ENCODE peak calls at places on chromosomes 7 and 10, in ten cellular contexts. One of them, this sample, is unnamed.
A peak's percentile ranks its signal among the peaks of the same experiment; 100 is the strongest.

GRCh38 chr7:142153400-142153799 is 41.9 kb downstream of the MGAM2 start:
- DNase-seq in left ventricle myocardium inferior: no peak
- DNase-seq in activated T-cell treated with anti-CD3 and anti-CD28 coated beads, Interleukin-2, amount 50 U/mL, for 1 hour: no peak
- DNase-seq in stimulated activated CD4-positive, alpha-beta T cell treated with anti-CD3 and anti-CD28 coated beads, Interleukin-4, amount 100 ng/mL, for 24 hours: no peak
- DNase-seq in AG10803: no peak
- DNase-seq in GM23248: peak; percentile 38
- DNase-seq in MV-4-11: peak; percentile 56
- DNase-seq in fibroblast of pulmonary artery: no peak
- DNase-seq in mesendoderm: no peak
- DNase-seq in natural killer cell treated with Interleukin-12 subunit alpha and Interleukin-12 subunit beta and Interleukin-15 and Interleukin-18, amount 100 ng/mL, for 72 hours: no peak
- DNase-seq in this sample: peak; percentile 72

GRCh38 chr10:53930648-53931047 is 870.4 kb downstream of the PCDH15 start:
- DNase-seq in natural killer cell treated with Interleukin-12 subunit alpha and Interleukin-12 subunit beta and Interleukin-15 and Interleukin-18, amount 100 ng/mL, for 72 hours: no peak
- DNase-seq in MV-4-11: no peak
- DNase-seq in left ventricle myocardium inferior: no peak
- DNase-seq in GM23248: no peak
- DNase-seq in AG10803: no peak
- DNase-seq in stimulated activated CD4-positive, alpha-beta T cell treated with anti-CD3 and anti-CD28 coated beads, Interleukin-4, amount 100 ng/mL, for 24 hours: no peak
- DNase-seq in activated T-cell treated with anti-CD3 and anti-CD28 coated beads, Interleukin-2, amount 50 U/mL, for 1 hour: no peak
- DNase-seq in mesendoderm: no peak
- DNase-seq in fibroblast of pulmonary artery: no peak
- DNase-seq in this sample: no peak

GRCh38 chr7:73885975-73886798 is 25.2 kb downstream of the TMEM270 start:
- DNase-seq in activated T-cell treated with anti-CD3 and anti-CD28 coated beads, Interleukin-2, amount 50 U/mL, for 1 hour: no peak
- DNase-seq in mesendoderm: peak; percentile 97
- DNase-seq in fibroblast of pulmonary artery: peak; percentile 69
- DNase-seq in AG10803: peak; percentile 81
- DNase-seq in left ventricle myocardium inferior: peak; percentile 73
- DNase-seq in MV-4-11: peak; percentile 16
- DNase-seq in GM23248: peak; percentile 84
- DNase-seq in natural killer cell treated with Interleukin-12 subunit alpha and Interleukin-12 subunit beta and Interleukin-15 and Interleukin-18, amount 100 ng/mL, for 72 hours: no peak
- DNase-seq in stimulated activated CD4-positive, alpha-beta T cell treated with anti-CD3 and anti-CD28 coated beads, Interleukin-4, amount 100 ng/mL, for 24 hours: no peak
- DNase-seq in this sample: no peak

GRCh38 chr7:88105231-88105630 is 114.6 kb downstream of the SRI start:
- DNase-seq in mesendoderm: no peak
- DNase-seq in natural killer cell treated with Interleukin-12 subunit alpha and Interleukin-12 subunit beta and Interleukin-15 and Interleukin-18, amount 100 ng/mL, for 72 hours: no peak
- DNase-seq in GM23248: no peak
- DNase-seq in activated T-cell treated with anti-CD3 and anti-CD28 coated beads, Interleukin-2, amount 50 U/mL, for 1 hour: no peak
- DNase-seq in stimulated activated CD4-positive, alpha-beta T cell treated with anti-CD3 and anti-CD28 coated beads, Interleukin-4, amount 100 ng/mL, for 24 hours: no peak
- DNase-seq in left ventricle myocardium inferior: no peak
- DNase-seq in MV-4-11: no peak
- DNase-seq in AG10803: no peak
- DNase-seq in fibroblast of pulmonary artery: no peak
- DNase-seq in this sample: no peak

GRCh38 chr10:8049874-8050560 is 4.5 kb upstream of the GATA3 start:
- DNase-seq in fibroblast of pulmonary artery: no peak
- DNase-seq in GM23248: no peak
- DNase-seq in AG10803: no peak
- DNase-seq in activated T-cell treated with anti-CD3 and anti-CD28 coated beads, Interleukin-2, amount 50 U/mL, for 1 hour: peak; percentile 51
- DNase-seq in stimulated activated CD4-positive, alpha-beta T cell treated with anti-CD3 and anti-CD28 coated beads, Interleukin-4, amount 100 ng/mL, for 24 hours: no peak
- DNase-seq in mesendoderm: peak; percentile 90
- DNase-seq in natural killer cell treated with Interleukin-12 subunit alpha and Interleukin-12 subunit beta and Interleukin-15 and Interleukin-18, amount 100 ng/mL, for 72 hours: no peak
- DNase-seq in MV-4-11: no peak
- DNase-seq in left ventricle myocardium inferior: no peak
- DNase-seq in this sample: no peak

GRCh38 chr7:20307901-20308300 is 22.8 kb upstream of the ITGB8 start:
- DNase-seq in AG10803: no peak
- DNase-seq in natural killer cell treated with Interleukin-12 subunit alpha and Interleukin-12 subunit beta and Interleukin-15 and Interleukin-18, amount 100 ng/mL, for 72 hours: no peak
- DNase-seq in left ventricle myocardium inferior: no peak
- DNase-seq in mesendoderm: peak; percentile 88
- DNase-seq in fibroblast of pulmonary artery: no peak
- DNase-seq in stimulated activated CD4-positive, alpha-beta T cell treated with anti-CD3 and anti-CD28 coated beads, Interleukin-4, amount 100 ng/mL, for 24 hours: no peak
- DNase-seq in MV-4-11: no peak
- DNase-seq in GM23248: no peak
- DNase-seq in activated T-cell treated with anti-CD3 and anti-CD28 coated beads, Interleukin-2, amount 50 U/mL, for 1 hour: no peak
- DNase-seq in this sample: no peak

GRCh38 chr10:43076311-43076875 is 476 bp upstream of the RET start:
- DNase-seq in natural killer cell treated with Interleukin-12 subunit alpha and Interleukin-12 subunit beta and Interleukin-15 and Interleukin-18, amount 100 ng/mL, for 72 hours: no peak
- DNase-seq in AG10803: no peak
- DNase-seq in activated T-cell treated with anti-CD3 and anti-CD28 coated beads, Interleukin-2, amount 50 U/mL, for 1 hour: no peak
- DNase-seq in GM23248: peak; percentile 20
- DNase-seq in fibroblast of pulmonary artery: no peak
- DNase-seq in stimulated activated CD4-positive, alpha-beta T cell treated with anti-CD3 and anti-CD28 coated beads, Interleukin-4, amount 100 ng/mL, for 24 hours: no peak
- DNase-seq in left ventricle myocardium inferior: no peak
- DNase-seq in MV-4-11: no peak
- DNase-seq in mesendoderm: peak; percentile 40
- DNase-seq in this sample: no peak

GRCh38 chr10:75335191-75335590 is 66.4 kb downstream of the ZNF503 start:
- DNase-seq in fibroblast of pulmonary artery: no peak
- DNase-seq in MV-4-11: no peak
- DNase-seq in activated T-cell treated with anti-CD3 and anti-CD28 coated beads, Interleukin-2, amount 50 U/mL, for 1 hour: no peak
- DNase-seq in stimulated activated CD4-positive, alpha-beta T cell treated with anti-CD3 and anti-CD28 coated beads, Interleukin-4, amount 100 ng/mL, for 24 hours: no peak
- DNase-seq in AG10803: peak; percentile 42
- DNase-seq in natural killer cell treated with Interleukin-12 subunit alpha and Interleukin-12 subunit beta and Interleukin-15 and Interleukin-18, amount 100 ng/mL, for 72 hours: no peak
- DNase-seq in mesendoderm: no peak
- DNase-seq in left ventricle myocardium inferior: no peak
- DNase-seq in GM23248: peak; percentile 17
- DNase-seq in this sample: no peak

GRCh38 chr10:43040482-43041256 is 36.2 kb upstream of the RET start:
- DNase-seq in activated T-cell treated with anti-CD3 and anti-CD28 coated beads, Interleukin-2, amount 50 U/mL, for 1 hour: no peak
- DNase-seq in GM23248: no peak
- DNase-seq in fibroblast of pulmonary artery: no peak
- DNase-seq in stimulated activated CD4-positive, alpha-beta T cell treated with anti-CD3 and anti-CD28 coated beads, Interleukin-4, amount 100 ng/mL, for 24 hours: no peak
- DNase-seq in left ventricle myocardium inferior: no peak
- DNase-seq in mesendoderm: no peak
- DNase-seq in MV-4-11: no peak
- DNase-seq in AG10803: no peak
- DNase-seq in natural killer cell treated with Interleukin-12 subunit alpha and Interleukin-12 subunit beta and Interleukin-15 and Interleukin-18, amount 100 ng/mL, for 72 hours: no peak
- DNase-seq in this sample: no peak

GRCh38 chr7:49852619-49853462 is 79.4 kb downstream of the VWC2 start:
- DNase-seq in GM23248: peak; percentile 74
- DNase-seq in natural killer cell treated with Interleukin-12 subunit alpha and Interleukin-12 subunit beta and Interleukin-15 and Interleukin-18, amount 100 ng/mL, for 72 hours: no peak
- DNase-seq in AG10803: peak; percentile 61
- DNase-seq in mesendoderm: peak; percentile 85
- DNase-seq in MV-4-11: peak; percentile 41
- DNase-seq in left ventricle myocardium inferior: no peak
- DNase-seq in fibroblast of pulmonary artery: peak; percentile 52
- DNase-seq in activated T-cell treated with anti-CD3 and anti-CD28 coated beads, Interleukin-2, amount 50 U/mL, for 1 hour: no peak
- DNase-seq in stimulated activated CD4-positive, alpha-beta T cell treated with anti-CD3 and anti-CD28 coated beads, Interleukin-4, amount 100 ng/mL, for 24 hours: no peak
- DNase-seq in this sample: peak; percentile 93

GRCh38 chr7:27560706-27561235 is 101.9 kb downstream of the HIBADH start:
- DNase-seq in MV-4-11: no peak
- DNase-seq in natural killer cell treated with Interleukin-12 subunit alpha and Interleukin-12 subunit beta and Interleukin-15 and Interleukin-18, amount 100 ng/mL, for 72 hours: no peak
- DNase-seq in mesendoderm: no peak
- DNase-seq in activated T-cell treated with anti-CD3 and anti-CD28 coated beads, Interleukin-2, amount 50 U/mL, for 1 hour: no peak
- DNase-seq in fibroblast of pulmonary artery: peak; percentile 74
- DNase-seq in GM23248: peak; percentile 76
- DNase-seq in left ventricle myocardium inferior: no peak
- DNase-seq in AG10803: peak; percentile 72
- DNase-seq in stimulated activated CD4-positive, alpha-beta T cell treated with anti-CD3 and anti-CD28 coated beads, Interleukin-4, amount 100 ng/mL, for 24 hours: no peak
- DNase-seq in this sample: no peak

GRCh38 chr7:30459591-30460245 is 18.9 kb downstream of the NOD1 start:
- DNase-seq in activated T-cell treated with anti-CD3 and anti-CD28 coated beads, Interleukin-2, amount 50 U/mL, for 1 hour: no peak
- DNase-seq in left ventricle myocardium inferior: no peak
- DNase-seq in MV-4-11: no peak
- DNase-seq in GM23248: peak; percentile 91
- DNase-seq in stimulated activated CD4-positive, alpha-beta T cell treated with anti-CD3 and anti-CD28 coated beads, Interleukin-4, amount 100 ng/mL, for 24 hours: no peak
- DNase-seq in natural killer cell treated with Interleukin-12 subunit alpha and Interleukin-12 subunit beta and Interleukin-15 and Interleukin-18, amount 100 ng/mL, for 72 hours: no peak
- DNase-seq in fibroblast of pulmonary artery: peak; percentile 98
- DNase-seq in AG10803: peak; percentile 97
- DNase-seq in mesendoderm: no peak
- DNase-seq in this sample: no peak